ENCODE peak calls at places on chromosomes 1 and 21, in five cellular contexts. G, Y, A, Z and O are unnamed samples.

GRCh38 chr1:94974224-94974623 is 47.3 kb upstream of the CNN3 start:
- DNase-seq in G (no peak), Y (no peak), A (peak; percentile 53), Z (no peak), O (no peak)

GRCh38 chr1:157966034-157966671 is 27.3 kb upstream of the KIRREL1 start:
- DNase-seq in G (no peak), Y (no peak), A (peak; percentile 62), Z (no peak), O (no peak)

GRCh38 chr1:117698398-117699160 is 92.7 kb downstream of the TENT5C start:
- DNase-seq in G (no peak), Y (no peak), A (no peak), Z (no peak), O (no peak)

GRCh38 chr21:43353282-43354010 is 73.5 kb downstream of the SIK1 start:
- DNase-seq in G (no peak), Y (no peak), A (no peak), Z (no peak), O (no peak)

GRCh38 chr1:225973158-225973557 is 26.0 kb downstream of the SDE2 start:
- DNase-seq in G (peak; percentile 81), Y (no peak), A (no peak), Z (no peak), O (no peak)

GRCh38 chr1:16151200-16151708 is 4.6 kb downstream of the EPHA2 start:
- DNase-seq in G (no peak), Y (no peak), A (peak; percentile 70), Z (no peak), O (no peak)

GRCh38 chr1:214122110-214122509 is 134.3 kb downstream of the PROX1 start:
- DNase-seq in G (no peak), Y (no peak), A (no peak), Z (no peak), O (no peak)

GRCh38 chr21:43024737-43025136 is 50.4 kb downstream of the PKNOX1 start:
- DNase-seq in G (no peak), Y (no peak), A (no peak), Z (no peak), O (no peak)

GRCh38 chr1:240474133-240474614 is 137.8 kb downstream of the GREM2 start:
- DNase-seq in G (no peak), Y (no peak), A (peak; percentile 66), Z (no peak), O (no peak)

GRCh38 chr1:58460469-58460868 is 86.1 kb downstream of the OMA1 start:
- DNase-seq in G (no peak), Y (no peak), A (peak; percentile 22), Z (no peak), O (no peak)

GRCh38 chr1:38274974-38275373 is 228.4 kb upstream of the POU3F1 start:
- DNase-seq in G (no peak), Y (no peak), A (peak; percentile 34), Z (no peak), O (no peak)

GRCh38 chr1:106049595-106049994 is 1006.9 kb upstream of the PRMT6 start:
- DNase-seq in G (no peak), Y (no peak), A (no peak), Z (no peak), O (no peak)

GRCh38 chr1:157113116-157113515 is 13.5 kb upstream of the ETV3L start:
- DNase-seq in G (no peak), Y (no peak), A (no peak), Z (no peak), O (no peak)

GRCh38 chr1:203517426-203517974 is 23.5 kb downstream of the OPTC start:
- DNase-seq in G (no peak), Y (no peak), A (peak; percentile 45), Z (no peak), O (no peak)

GRCh38 chr1:2228684-2229031 is 539 bp downstream of the SKI start:
- DNase-seq in G (no peak), Y (no peak), A (no peak), Z (no peak), O (no peak)

GRCh38 chr1:37732111-37732780 is 32.7 kb downstream of the EPHA10 start:
- DNase-seq in G (no peak), Y (no peak), A (no peak), Z (no peak), O (no peak)

GRCh38 chr1:183840140-183840539 is 35.2 kb downstream of the RGL1 start:
- DNase-seq in G (no peak), Y (no peak), A (peak; percentile 89), Z (no peak), O (no peak)

GRCh38 chr21:33362044-33362555 is 37.3 kb downstream of the IFNAR1 start:
- DNase-seq in G (peak; percentile 50), Y (peak; percentile 12), A (no peak), Z (no peak), O (peak; percentile 20)

GRCh38 chr1:155322571-155322952 is 1.9 kb downstream of the RUSC1 start:
- DNase-seq in G (no peak), Y (no peak), A (peak; percentile 52), Z (no peak), O (no peak)

GRCh38 chr1:37726746-37727145 is 34.4 kb downstream of the CDCA8 start:
- DNase-seq in G (no peak), Y (no peak), A (no peak), Z (no peak), O (no peak)

GRCh38 chr1:31681421-31681820 is 22.4 kb downstream of the COL16A1 start:
- DNase-seq in G (no peak), Y (no peak), A (no peak), Z (no peak), O (no peak)

GRCh38 chr1:7676274-7676945 is 94.7 kb upstream of the VAMP3 start:
- DNase-seq in G (no peak), Y (no peak), A (no peak), Z (no peak), O (no peak)

GRCh38 chr1:30847358-30847972 is 61.1 kb downstream of the SDC3 start:
- DNase-seq in G (no peak), Y (no peak), A (peak; percentile 86), Z (peak; percentile 53), O (no peak)

GRCh38 chr1:236622407-236622806 is 18.1 kb upstream of the HEATR1 start:
- DNase-seq in G (no peak), Y (no peak), A (no peak), Z (no peak), O (no peak)

GRCh38 chr1:77536813-77537212 is 145.6 kb downstream of the ZZZ3 start:
- DNase-seq in G (no peak), Y (no peak), A (peak; percentile 97), Z (no peak), O (no peak)

GRCh38 chr1:8122160-8122476 is 96.0 kb upstream of the ERRFI1 start:
- DNase-seq in G (no peak), Y (no peak), A (peak; percentile 92), Z (no peak), O (no peak)

GRCh38 chr1:173485401-173485800 is 8.3 kb downstream of the PRDX6 start:
- DNase-seq in G (no peak), Y (no peak), A (no peak), Z (no peak), O (no peak)

GRCh38 chr1:203185585-203185984 is 919 bp downstream of the CHI3L1 start:
- DNase-seq in G (no peak), Y (no peak), A (no peak), Z (no peak), O (no peak)

GRCh38 chr1:202279806-202280205 is 61.9 kb downstream of the UBE2T start:
- DNase-seq in G (no peak), Y (no peak), A (peak; percentile 54), Z (no peak), O (no peak)

GRCh38 chr1:77925966-77926365 is 37.5 kb downstream of the NEXN start:
- DNase-seq in G (no peak), Y (no peak), A (no peak), Z (no peak), O (no peak)

GRCh38 chr1:27348861-27349783 is 7.3 kb downstream of the SYTL1 start:
- DNase-seq in G (peak; percentile 78), Y (no peak), A (peak; percentile 78), Z (no peak), O (no peak)

GRCh38 chr1:64401285-64401684 is 68.6 kb upstream of the CACHD1 start:
- DNase-seq in G (no peak), Y (no peak), A (no peak), Z (no peak), O (no peak)

GRCh38 chr1:154465621-154466020 is 36.4 kb upstream of the TDRD10 start:
- DNase-seq in G (no peak), Y (no peak), A (no peak), Z (no peak), O (no peak)

GRCh38 chr1:236639686-236640085 is 35.4 kb upstream of the HEATR1 start:
- DNase-seq in G (no peak), Y (no peak), A (peak; percentile 13), Z (no peak), O (no peak)